ENCODE peak calls at places on chromosomes 4 and X, in five cellular contexts. One of them, this sample, is unnamed.

GRCh38 chr4:53928825-53929224 is 135.6 kb downstream of the CHIC2 start:
- DNase-seq in bronchial epithelial cell: peak; percentile 84
- DNase-seq in uterus: no peak
- DNase-seq in right lobe of liver: no peak
- DNase-seq in NB4: peak; percentile 62
- DNase-seq in this sample: no peak

GRCh38 chr4:85825937-85826678 is 351.2 kb downstream of the ARHGAP24 start:
- DNase-seq in bronchial epithelial cell: no peak
- DNase-seq in NB4: peak; percentile 6
- DNase-seq in right lobe of liver: peak; percentile 53
- DNase-seq in uterus: no peak
- DNase-seq in this sample: peak; percentile 41

GRCh38 chr4:149164282-149164681 is 651.4 kb downstream of the IQCM start:
- DNase-seq in uterus: no peak
- DNase-seq in bronchial epithelial cell: no peak
- DNase-seq in right lobe of liver: no peak
- DNase-seq in NB4: no peak
- DNase-seq in this sample: no peak

GRCh38 chr4:7594013-7594412 is 159.3 kb upstream of the PSAPL1 start:
- DNase-seq in NB4: no peak
- DNase-seq in right lobe of liver: no peak
- DNase-seq in uterus: no peak
- DNase-seq in bronchial epithelial cell: no peak
- DNase-seq in this sample: no peak

GRCh38 chrX:149491812-149492211 is 13.3 kb downstream of the IDS start:
- DNase-seq in bronchial epithelial cell: no peak
- DNase-seq in uterus: no peak
- DNase-seq in right lobe of liver: no peak
- DNase-seq in NB4: no peak
- DNase-seq in this sample: no peak

GRCh38 chrX:65679071-65679540 is 11.7 kb downstream of the MSN start:
- DNase-seq in NB4: peak; percentile 68
- DNase-seq in bronchial epithelial cell: peak; percentile 93
- DNase-seq in right lobe of liver: no peak
- DNase-seq in uterus: no peak
- DNase-seq in this sample: no peak

GRCh38 chr4:62324215-62324614 is 1124.1 kb downstream of the ADGRL3 start:
- DNase-seq in NB4: no peak
- DNase-seq in uterus: no peak
- DNase-seq in right lobe of liver: no peak
- DNase-seq in bronchial epithelial cell: no peak
- DNase-seq in this sample: no peak

GRCh38 chrX:134459683-134460004 is 321 bp upstream of the HPRT1 start:
- DNase-seq in NB4: no peak
- DNase-seq in bronchial epithelial cell: no peak
- DNase-seq in uterus: no peak
- DNase-seq in right lobe of liver: no peak
- DNase-seq in this sample: no peak

GRCh38 chr4:135371137-135371536 is 1169.5 kb upstream of the PABPC4L start:
- DNase-seq in NB4: peak; percentile 38
- DNase-seq in uterus: no peak
- DNase-seq in bronchial epithelial cell: no peak
- DNase-seq in right lobe of liver: no peak
- DNase-seq in this sample: peak; percentile 4

GRCh38 chr4:158758142-158758541 is 10.7 kb upstream of the FNIP2 start:
- DNase-seq in right lobe of liver: no peak
- DNase-seq in bronchial epithelial cell: no peak
- DNase-seq in uterus: no peak
- DNase-seq in NB4: no peak
- DNase-seq in this sample: no peak

GRCh38 chr4:1082215-1083182 is 30.9 kb downstream of the RNF212 start:
- DNase-seq in right lobe of liver: no peak
- DNase-seq in uterus: no peak
- DNase-seq in NB4: peak; percentile 96
- DNase-seq in bronchial epithelial cell: peak; percentile 98
- DNase-seq in this sample: peak; percentile 53

GRCh38 chr4:150368667-150369066 is 213.3 kb upstream of the MAB21L2 start:
- DNase-seq in right lobe of liver: no peak
- DNase-seq in NB4: no peak
- DNase-seq in bronchial epithelial cell: no peak
- DNase-seq in uterus: no peak
- DNase-seq in this sample: no peak

GRCh38 chr4:122798101-122798500 is 28.5 kb upstream of the FGF2 start:
- DNase-seq in uterus: peak; percentile 44
- DNase-seq in bronchial epithelial cell: peak; percentile 84
- DNase-seq in NB4: no peak
- DNase-seq in right lobe of liver: no peak
- DNase-seq in this sample: peak; percentile 23

GRCh38 chrX:131288738-131289511 is at the start of gene IGSF1:
- DNase-seq in right lobe of liver: peak; percentile 57
- DNase-seq in NB4: peak; percentile 2
- DNase-seq in uterus: peak; percentile 31
- DNase-seq in bronchial epithelial cell: no peak
- DNase-seq in this sample: no peak

GRCh38 chrX:386768-387575 is at the start of gene PPP2R3B:
- DNase-seq in right lobe of liver: peak; percentile 100
- DNase-seq in uterus: peak; percentile 99
- DNase-seq in NB4: peak; percentile 93
- DNase-seq in bronchial epithelial cell: peak; percentile 91
- DNase-seq in this sample: peak; percentile 95

GRCh38 chr4:184473515-184474260 is 662 bp downstream of the IRF2 start:
- DNase-seq in right lobe of liver: peak; percentile 71
- DNase-seq in uterus: peak; percentile 33
- DNase-seq in NB4: peak; percentile 67
- DNase-seq in bronchial epithelial cell: no peak
- DNase-seq in this sample: peak; percentile 60

GRCh38 chr4:180665994-180666818 is 1577.0 kb upstream of the TENM3 start:
- DNase-seq in bronchial epithelial cell: peak; percentile 33
- DNase-seq in NB4: peak; percentile 72
- DNase-seq in uterus: no peak
- DNase-seq in right lobe of liver: no peak
- DNase-seq in this sample: no peak

GRCh38 chr4:110249687-110250387 is 51.4 kb upstream of the ELOVL6 start:
- DNase-seq in right lobe of liver: no peak
- DNase-seq in NB4: no peak
- DNase-seq in bronchial epithelial cell: peak; percentile 25
- DNase-seq in uterus: no peak
- DNase-seq in this sample: no peak

GRCh38 chrX:10579753-10580060 is 40.7 kb downstream of the MID1 start:
- DNase-seq in right lobe of liver: no peak
- DNase-seq in bronchial epithelial cell: no peak
- DNase-seq in uterus: no peak
- DNase-seq in NB4: no peak
- DNase-seq in this sample: no peak

GRCh38 chr4:127370495-127371069 is 262.2 kb upstream of the INTU start:
- DNase-seq in uterus: peak; percentile 13
- DNase-seq in right lobe of liver: no peak
- DNase-seq in bronchial epithelial cell: no peak
- DNase-seq in NB4: no peak
- DNase-seq in this sample: peak; percentile 12

GRCh38 chr4:162782096-162782777 is 384.5 kb downstream of the NAF1 start:
- DNase-seq in right lobe of liver: no peak
- DNase-seq in NB4: no peak
- DNase-seq in bronchial epithelial cell: no peak
- DNase-seq in uterus: no peak
- DNase-seq in this sample: no peak

GRCh38 chr4:53116959-53117358 is 248.9 kb downstream of the SCFD2 start:
- DNase-seq in bronchial epithelial cell: no peak
- DNase-seq in uterus: peak; percentile 25
- DNase-seq in NB4: no peak
- DNase-seq in right lobe of liver: no peak
- DNase-seq in this sample: no peak

DNA sequence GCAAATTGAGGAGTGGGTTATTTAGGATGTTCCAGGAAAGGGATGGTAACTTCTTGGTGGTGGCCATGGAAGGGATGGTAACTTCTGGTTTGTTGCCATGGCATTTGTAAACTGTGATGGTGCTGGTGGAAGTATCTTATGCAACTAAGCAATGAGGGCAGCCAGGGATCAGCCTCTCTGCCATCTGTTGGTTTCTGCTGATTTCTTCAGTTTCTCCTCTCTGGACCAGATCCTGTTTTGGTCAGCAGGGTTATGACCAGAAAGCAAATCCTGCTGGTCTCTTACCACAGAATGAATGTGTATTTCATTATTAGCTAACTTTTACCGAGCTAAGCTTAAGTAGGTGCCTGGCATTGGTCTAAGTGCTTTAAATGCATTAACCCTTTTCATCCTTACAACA is 69.3 kb upstream of the FAT1 start:
- DNase-seq in right lobe of liver: no peak
- DNase-seq in uterus: no peak
- DNase-seq in NB4: no peak
- DNase-seq in bronchial epithelial cell: no peak
- DNase-seq in this sample: no peak
- TF ChIP-seq CTCF in right lobe of liver: peak; percentile 10
- TF ChIP-seq CTCF in uterus: no peak
- TF ChIP-seq CTCF in NB4: no peak
- TF ChIP-seq CTCF in bronchial epithelial cell: no peak
- TF ChIP-seq CTCF in this sample: no peak

GRCh38 chrX:50430917-50431316 is 39.7 kb downstream of the DGKK start:
- DNase-seq in right lobe of liver: no peak
- DNase-seq in NB4: peak; percentile 91
- DNase-seq in bronchial epithelial cell: peak; percentile 17
- DNase-seq in uterus: no peak
- DNase-seq in this sample: no peak
- H3K4me3 ChIP-seq in right lobe of liver: no peak overlapping the region
- H3K4me3 ChIP-seq in NB4: no peak overlapping the region
- H3K4me3 ChIP-seq in bronchial epithelial cell: no peak overlapping the region
- H3K4me3 ChIP-seq in uterus: no peak overlapping the region
- H3K4me3 ChIP-seq in this sample: no peak overlapping the region

GRCh38 chr4:2413821-2414610 is 4.4 kb downstream of the ZFYVE28 start:
- DNase-seq in bronchial epithelial cell: peak; percentile 37
- DNase-seq in uterus: no peak
- DNase-seq in NB4: peak; percentile 31
- DNase-seq in right lobe of liver: no peak
- DNase-seq in this sample: peak; percentile 88
- TF ChIP-seq CTCF in bronchial epithelial cell: no peak
- TF ChIP-seq CTCF in uterus: no peak
- TF ChIP-seq CTCF in NB4: no peak
- TF ChIP-seq CTCF in right lobe of liver: no peak
- TF ChIP-seq CTCF in this sample: no peak

DNA sequence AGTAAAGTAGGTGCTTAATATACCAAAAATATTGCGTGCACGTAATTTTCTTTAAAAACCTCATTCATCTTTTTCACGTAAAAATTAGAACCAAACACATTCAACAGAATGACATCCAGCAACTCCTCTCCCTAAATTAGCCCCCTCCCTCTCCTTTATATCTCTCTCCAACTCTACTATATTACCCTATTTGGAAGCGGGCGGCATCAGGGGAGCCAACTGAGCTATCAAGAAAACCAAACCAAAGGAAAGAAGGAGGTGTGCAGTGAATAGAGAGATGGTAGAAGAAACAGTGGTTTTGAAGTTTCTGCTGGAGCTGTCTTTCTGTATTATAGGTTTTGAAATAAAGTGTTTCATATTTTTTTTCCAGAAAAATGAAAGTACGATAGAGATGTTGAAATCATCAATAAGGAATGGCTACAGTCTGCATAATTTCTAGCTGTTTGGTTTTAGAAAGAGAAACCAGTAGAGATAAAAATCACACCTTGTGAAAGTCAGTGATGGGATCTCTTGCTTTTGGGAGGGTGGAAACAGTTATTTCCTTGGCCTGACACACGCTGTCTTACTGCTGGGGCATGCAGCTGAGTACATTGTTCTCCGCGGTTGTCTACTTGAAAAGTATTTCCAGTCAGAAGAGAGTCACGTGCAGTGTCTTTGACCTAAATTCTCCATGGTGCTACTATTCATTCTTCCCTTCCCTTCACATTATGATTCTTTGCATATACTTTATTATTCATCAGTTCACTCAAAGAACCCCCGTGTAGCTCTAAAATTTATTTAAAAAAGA is 94.1 kb upstream of the WDR17 start:
- DNase-seq in uterus: no peak
- DNase-seq in bronchial epithelial cell: no peak
- DNase-seq in NB4: no peak
- DNase-seq in right lobe of liver: no peak
- DNase-seq in this sample: no peak
- H3K4me3 ChIP-seq in uterus: no peak overlapping the region
- H3K4me3 ChIP-seq in bronchial epithelial cell: no peak overlapping the region
- H3K4me3 ChIP-seq in NB4: no peak overlapping the region
- H3K4me3 ChIP-seq in right lobe of liver: no peak overlapping the region
- H3K4me3 ChIP-seq in this sample: no peak overlapping the region

This sample was measured in mucosa of descending colon.